ENCODE peak calls at places on chromosomes 2 and 18, in four cellular contexts. K is GM12878, O is K562, W is HL-60. E is an unnamed sample.

GRCh38 chr2:43102366-43103092 is 123.9 kb downstream of the ZFP36L2 start:
- DNase-seq in O (no peak), W (no peak), K (no peak), E (no peak)

GRCh38 chr18:75811156-75811555 is 383.7 kb upstream of the SMIM21 start:
- DNase-seq in O (no peak), K (no peak), W (no peak), E (no peak)

GRCh38 chr2:196504788-196505187 is 134.7 kb upstream of the CCDC150 start:
- DNase-seq in O (no peak), W (no peak), K (no peak), E (no peak)

GRCh38 chr2:226673314-226673723 is 126.3 kb downstream of the IRS1 start:
- DNase-seq in K (no peak), W (peak; percentile 27), O (no peak), E (no peak)

GRCh38 chr2:18074476-18074875 is 196.0 kb downstream of the KCNS3 start:
- DNase-seq in O (no peak), W (no peak), K (no peak), E (no peak)

GRCh38 chr2:65382776-65383357 is 49.5 kb downstream of the SPRED2 start:
- DNase-seq in O (peak; percentile 87), W (peak; percentile 87), K (no peak), E (peak; percentile 41)

GRCh38 chr2:70412294-70413075 is 110.6 kb upstream of the FAM136A start:
- DNase-seq in W (no peak), O (no peak), K (no peak), E (no peak)

GRCh38 chr2:115036818-115037217 is 594.4 kb downstream of the DPP10 start:
- DNase-seq in W (no peak), O (no peak), K (no peak), E (no peak)

GRCh38 chr2:169712791-169713227 is 18.5 kb downstream of the PHOSPHO2 start:
- DNase-seq in O (no peak), K (no peak), W (no peak), E (no peak)

GRCh38 chr2:82320296-82320695 is 2015.7 kb upstream of the LRRTM1 start:
- DNase-seq in K (no peak), W (no peak), O (no peak), E (no peak)

GRCh38 chr2:71252862-71253261 is 26.0 kb upstream of the PAIP2B start:
- DNase-seq in W (no peak), O (no peak), K (no peak), E (no peak)

GRCh38 chr2:8465560-8465959 is 216.3 kb upstream of the ID2 start:
- DNase-seq in O (no peak), W (no peak), K (no peak), E (no peak)

GRCh38 chr2:157291018-157291417 is 33.5 kb downstream of the GALNT5 start:
- DNase-seq in K (no peak), W (no peak), O (no peak), E (no peak)

GRCh38 chr18:9091066-9091476 is 11.4 kb upstream of the NDUFV2 start:
- DNase-seq in W (no peak), K (no peak), O (no peak), E (no peak)

GRCh38 chr18:741931-742512 is 29.6 kb upstream of the ENOSF1 start:
- DNase-seq in O (peak; percentile 64), K (peak; percentile 30), W (peak; percentile 39), E (peak; percentile 32)

GRCh38 chr2:217335341-217335966 is 475.6 kb upstream of the TNP1 start:
- DNase-seq in O (no peak), K (no peak), W (no peak), E (no peak)

DNA sequence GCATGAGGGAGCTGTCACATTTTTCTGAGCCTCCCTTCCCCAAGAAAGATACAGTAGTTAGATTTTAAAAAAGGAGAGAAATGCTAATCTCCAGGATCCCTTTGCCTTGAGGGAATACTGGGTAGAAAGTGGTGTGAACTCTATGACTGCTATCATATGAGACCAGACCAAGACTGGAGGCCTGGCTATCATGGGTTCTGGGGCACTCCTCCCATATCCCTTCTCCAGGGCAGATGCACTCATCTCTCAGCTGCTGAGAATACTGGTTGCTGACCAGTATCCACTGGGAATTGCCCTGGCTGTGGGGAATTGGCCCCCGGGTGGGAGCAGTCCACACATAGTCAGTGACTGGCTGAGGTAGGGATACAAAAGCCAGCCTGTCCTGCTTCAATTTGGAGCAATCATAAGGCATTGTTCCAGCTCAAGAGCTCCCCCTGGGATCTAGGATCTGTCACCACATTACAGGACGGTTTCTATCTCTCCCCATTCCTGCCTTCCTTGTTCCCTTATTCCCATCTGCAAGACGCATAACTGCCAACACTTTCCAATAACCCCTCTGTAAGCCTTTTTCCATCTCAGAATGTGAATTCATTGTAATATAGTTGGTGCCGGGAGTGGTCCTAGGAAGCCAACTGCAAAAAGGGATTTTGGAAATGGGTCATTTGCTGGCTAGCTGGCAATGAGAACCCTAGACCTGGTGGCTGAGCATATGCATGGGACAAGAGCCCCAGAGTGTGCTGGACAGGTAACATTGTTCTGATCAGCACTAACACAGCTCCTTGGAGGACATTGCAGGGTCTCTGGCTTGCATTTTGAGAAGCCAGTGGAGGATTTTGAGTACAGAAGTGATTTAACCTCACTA is 35.4 kb upstream of the REEP1 start:
- DNase-seq in W (no peak), O (no peak), K (no peak), E (no peak)
- TF ChIP-seq SPI1 in W (no peak), O (no peak), K (no peak), E (no peak)

DNA sequence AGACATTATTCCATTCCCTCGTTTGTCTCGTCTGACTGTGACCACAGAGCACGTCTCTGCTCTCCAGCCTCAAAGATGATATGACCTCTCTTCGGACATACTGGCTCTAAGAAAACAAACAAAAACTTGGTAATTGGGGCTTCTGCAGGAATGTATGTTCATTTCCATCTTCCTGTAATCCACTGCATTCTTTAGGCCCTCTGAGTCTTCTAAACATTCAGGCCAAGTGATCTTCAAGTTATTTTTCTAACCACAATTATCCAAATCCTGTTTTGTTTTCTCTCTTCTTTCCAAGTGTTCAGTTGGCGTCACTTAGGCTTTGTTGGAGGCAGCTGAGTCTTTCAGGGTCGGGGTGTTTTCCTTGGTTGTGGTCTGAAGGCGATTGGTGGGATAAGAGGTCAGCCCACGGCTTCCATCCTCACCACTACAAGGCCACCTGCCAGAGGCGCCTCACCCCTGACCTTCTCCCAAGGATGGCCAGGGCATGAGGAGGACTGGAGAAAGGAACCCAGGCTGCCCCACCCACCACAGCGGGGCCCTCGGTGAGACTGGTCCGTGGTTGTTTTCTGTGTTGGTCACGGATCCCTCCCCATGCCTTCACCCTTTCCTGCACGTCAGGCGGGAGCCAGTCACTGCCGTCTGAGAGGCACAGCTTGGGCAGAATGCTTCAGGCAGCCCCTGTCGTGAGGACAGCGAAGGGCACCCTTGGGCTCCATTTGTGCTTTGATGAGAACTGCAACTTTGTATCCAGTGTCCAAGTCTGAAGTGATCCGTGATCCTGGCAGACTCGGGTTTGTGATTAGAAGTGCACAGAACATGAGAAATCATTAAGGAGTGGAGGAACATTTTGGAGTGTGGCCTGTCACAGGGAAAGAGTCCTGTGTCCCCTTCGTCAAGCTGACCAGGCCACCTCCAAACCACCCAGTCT is 88.6 kb upstream of the FHL2 start:
- DNase-seq in K (no peak), O (no peak), W (no peak), E (no peak)
- TF ChIP-seq SPI1 in K (no peak), O (no peak), W (no peak), E (no peak)

DNA sequence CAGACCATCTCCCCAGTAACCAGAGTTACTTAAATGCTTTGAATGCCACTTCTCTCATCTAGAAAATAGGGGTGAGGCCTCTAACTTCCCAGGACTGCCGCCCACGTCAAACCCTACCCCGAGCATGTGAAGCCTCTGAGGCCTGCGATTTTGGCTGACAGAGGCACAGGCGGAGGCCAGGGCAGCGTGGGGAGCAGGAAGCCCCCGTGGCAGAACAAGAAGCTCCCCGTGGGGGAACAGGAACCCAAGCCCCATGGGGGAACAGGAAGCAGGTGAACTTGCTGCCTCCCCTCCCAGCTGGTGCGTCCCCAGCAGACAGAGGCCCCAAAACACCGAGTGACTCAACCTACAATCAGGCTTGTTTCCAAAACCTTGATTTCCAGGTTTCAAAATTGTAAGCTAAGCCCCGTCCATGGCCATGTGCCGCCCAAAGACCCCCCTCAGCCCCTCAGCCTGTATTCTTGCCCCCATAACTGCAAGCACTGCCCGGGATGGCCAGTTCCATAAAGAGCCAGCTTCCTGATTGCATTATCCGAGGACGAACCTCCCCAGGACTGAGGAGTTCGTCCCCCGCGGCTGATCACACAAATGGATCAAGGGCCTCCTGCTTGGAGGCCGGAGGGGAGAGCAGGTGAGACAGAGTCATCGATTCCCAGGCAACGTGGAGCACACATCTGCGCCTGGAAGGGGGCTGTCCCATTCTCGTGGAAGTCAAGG is 36.4 kb upstream of the CTDP1 start:
- DNase-seq in K (no peak), W (peak; percentile 80), O (no peak), E (no peak)
- TF ChIP-seq SPI1 in K (no peak), W (peak; percentile 51), O (no peak), E (no peak)

GRCh38 chr2:2931676-2932075 is 445.9 kb downstream of the EIPR1 start:
- DNase-seq in K (no peak), O (no peak), W (no peak), E (no peak)

GRCh38 chr2:2932692-2933305 is 444.8 kb downstream of the EIPR1 start:
- DNase-seq in K (no peak), O (no peak), W (no peak), E (no peak)

GRCh38 chr2:2934030-2934429 is 443.6 kb downstream of the EIPR1 start:
- DNase-seq in K (no peak), W (no peak), O (no peak), E (no peak)

GRCh38 chr2:2933421-2933820 is 444.2 kb downstream of the EIPR1 start:
- DNase-seq in O (no peak), K (no peak), W (no peak), E (no peak)

GRCh38 chr2:2932189-2932588 is 445.4 kb downstream of the EIPR1 start:
- DNase-seq in W (no peak), O (no peak), K (no peak), E (no peak)
- TF ChIP-seq SPI1 in W (no peak), O (no peak), K (no peak), E (no peak)

DNA sequence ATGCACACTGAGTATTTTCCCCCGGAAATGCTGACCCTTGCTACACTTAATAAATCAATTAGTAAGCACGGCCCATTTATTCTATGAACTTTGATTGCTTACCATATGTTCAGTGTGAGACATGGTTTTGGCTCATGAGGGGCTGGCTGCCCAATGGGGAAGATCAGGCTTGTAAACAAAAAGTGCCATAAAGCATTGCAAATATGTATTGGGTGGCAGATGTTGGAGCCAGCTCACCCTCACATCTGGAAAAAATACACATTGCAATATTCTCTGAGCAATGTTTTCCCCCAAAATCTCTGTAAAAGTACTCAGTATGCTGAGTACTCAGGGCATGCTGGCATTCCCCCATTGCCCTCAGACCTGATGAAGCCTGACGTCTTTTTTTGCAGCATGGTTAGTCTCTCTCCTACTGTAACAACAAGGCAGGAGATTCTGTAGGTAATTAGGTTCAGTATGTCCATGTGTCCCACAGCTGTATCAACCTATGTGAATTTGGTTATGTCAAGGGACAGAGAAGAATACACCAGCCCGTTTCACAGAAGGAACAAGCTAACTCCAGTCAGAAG is 202.2 kb downstream of the INSIG2 start:
- DNase-seq in O (no peak), K (no peak), W (no peak), E (no peak)
- TF ChIP-seq SPI1 in O (no peak), K (no peak), W (no peak), E (no peak)

GRCh38 chr2:155151472-155151871 is 453.0 kb downstream of the KCNJ3 start:
- DNase-seq in K (no peak), O (no peak), W (no peak), E (no peak)
- TF ChIP-seq SPI1 in K (no peak), O (no peak), W (no peak), E (no peak)

DNA sequence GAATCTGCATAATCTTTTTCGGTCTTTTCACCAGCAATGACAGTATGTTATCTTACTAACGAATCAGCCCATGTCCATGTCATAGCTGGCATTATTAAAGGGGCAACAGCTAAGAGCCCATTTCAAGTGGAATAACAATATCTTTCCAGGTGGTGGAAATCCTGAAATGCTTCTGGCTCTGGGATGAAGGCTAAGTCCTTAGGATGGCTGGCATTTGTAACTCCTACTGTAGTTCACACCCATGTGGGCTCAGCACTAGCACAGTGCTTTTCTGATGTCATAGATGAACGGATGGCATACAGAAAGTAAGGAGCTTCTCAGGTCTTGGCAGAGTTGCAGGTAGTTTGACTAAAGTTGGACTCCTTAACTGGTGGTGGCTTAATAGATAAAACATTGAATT is 10.0 kb downstream of the TMEM200C start:
- DNase-seq in K (no peak), W (no peak), O (no peak), E (no peak)
- TF ChIP-seq SPI1 in K (no peak), W (no peak), O (no peak), E (no peak)